ENCODE peak calls at places on chromosomes 13 and 19, in seven cellular contexts. Z, V, H, X, L, J and E are unnamed samples.

GRCh38 chr19:30699871-30700280 is 327.7 kb downstream of the ZNF536 start:
- DNase-seq in X (no peak), L (no peak), Z (no peak), H (no peak), J (no peak), V (no peak), E (no peak)

GRCh38 chr13:108425056-108425455 is 155.5 kb downstream of the TNFSF13B start:
- DNase-seq in V (no peak), J (no peak), L (no peak), X (no peak), H (no peak), Z (no peak), E (no peak)

GRCh38 chr13:112693831-112694497 is 4.1 kb downstream of the ATP11A start:
- DNase-seq in V (peak), J (no peak), H (no peak), L (no peak), Z (peak), X (peak), E (peak)

GRCh38 chr13:41694902-41695301 is 237.6 kb downstream of the RGCC start:
- DNase-seq in J (peak), V (peak), X (peak), Z (peak), H (no peak), L (peak), E (no peak)

GRCh38 chr13:28558567-28558966 is 63.6 kb upstream of the FLT1 start:
- DNase-seq in X (no peak), L (no peak), H (no peak), J (no peak), Z (peak), V (no peak), E (no peak)

GRCh38 chr13:40662866-40663265 is 3.6 kb downstream of the FOXO1 start:
- DNase-seq in J (no peak), L (no peak), Z (no peak), V (no peak), X (no peak), H (no peak), E (no peak)

GRCh38 chr19:15243236-15243957 is 11.1 kb upstream of the EPHX3 start:
- DNase-seq in J (no peak), H (no peak), L (no peak), V (no peak), X (no peak), Z (no peak), E (no peak)

GRCh38 chr13:28684257-28684656 is 25.3 kb downstream of the POMP start:
- DNase-seq in Z (no peak), J (no peak), L (no peak), X (no peak), V (no peak), H (no peak), E (no peak)

GRCh38 chr13:79866436-79866835 is 385.5 kb downstream of the NDFIP2 start:
- DNase-seq in J (no peak), H (no peak), X (no peak), Z (no peak), L (no peak), V (no peak), E (no peak)

GRCh38 chr19:17871032-17871877 is 490 bp upstream of the SLC5A5 start:
- DNase-seq in H (no peak), Z (no peak), J (no peak), L (no peak), V (no peak), X (no peak), E (no peak)

GRCh38 chr13:43432948-43433347 is 353.8 kb downstream of the ENOX1 start:
- DNase-seq in L (no peak), V (no peak), J (no peak), Z (no peak), X (no peak), H (no peak), E (no peak)

GRCh38 chr13:61905054-61905453 is 489.4 kb upstream of the PCDH20 start:
- DNase-seq in X (no peak), H (no peak), V (no peak), Z (no peak), J (no peak), L (no peak), E (no peak)

GRCh38 chr13:98158172-98158907 is 15.4 kb downstream of the FARP1 start:
- DNase-seq in H (no peak), V (no peak), L (no peak), X (no peak), J (no peak), Z (no peak), E (no peak)

GRCh38 chr13:108957369-108958012 is 328.1 kb downstream of the MYO16 start:
- DNase-seq in V (no peak), X (peak), Z (no peak), L (peak), J (peak), H (no peak), E (no peak)

GRCh38 chr13:111458739-111459138 is 138.3 kb downstream of the TEX29 start:
- DNase-seq in L (no peak), H (no peak), X (no peak), J (no peak), Z (no peak), V (no peak), E (no peak)

GRCh38 chr19:55632463-55632834 is 8.1 kb upstream of the ZNF784 start:
- DNase-seq in H (peak), X (peak), J (peak), V (peak), Z (peak), L (peak), E (peak)

GRCh38 chr19:19105365-19106060 is 32.8 kb downstream of the TMEM161A start:
- DNase-seq in V (peak), Z (peak), L (peak), X (no peak), J (peak), H (peak), E (peak)

GRCh38 chr19:10661946-10662345 is 7.8 kb downstream of the ILF3 start:
- DNase-seq in J (no peak), X (no peak), H (no peak), L (no peak), Z (no peak), V (no peak), E (no peak)

GRCh38 chr13:86946734-86947133 is 724.4 kb upstream of the SLITRK5 start:
- DNase-seq in J (no peak), V (no peak), Z (no peak), L (no peak), H (no peak), X (no peak), E (peak)

GRCh38 chr13:76879211-76879875 is 6.9 kb downstream of the KCTD12 start:
- DNase-seq in X (peak), V (peak), Z (peak), H (peak), L (no peak), J (peak), E (no peak)

GRCh38 chr13:99575376-99575775 is 74.1 kb downstream of the TM9SF2 start:
- DNase-seq in J (no peak), X (no peak), L (no peak), Z (no peak), H (no peak), V (no peak), E (no peak)

GRCh38 chr13:49297338-49297737 is 49.6 kb downstream of the CDADC1 start:
- DNase-seq in H (no peak), J (no peak), Z (no peak), V (no peak), L (no peak), X (no peak), E (no peak)

GRCh38 chr13:63948045-63948444 is 2532.4 kb upstream of the PCDH20 start:
- DNase-seq in Z (no peak), L (no peak), J (no peak), H (no peak), V (no peak), X (peak), E (no peak)

GRCh38 chr19:55703790-55704215 is 28.8 kb downstream of the EPN1 start:
- DNase-seq in X (no peak), L (peak), H (no peak), Z (no peak), J (no peak), V (peak), E (peak)

GRCh38 chr13:114325729-114326128 is 11.4 kb downstream of the CHAMP1 start:
- DNase-seq in Z (no peak), V (peak), H (no peak), L (no peak), X (no peak), J (no peak), E (no peak)

GRCh38 chr19:2590630-2591399 is 111.7 kb downstream of the GNG7 start:
- DNase-seq in J (no peak), H (no peak), L (no peak), Z (no peak), X (no peak), V (no peak), E (no peak)

GRCh38 chr13:43572601-43573360 is 214.0 kb downstream of the ENOX1 start:
- DNase-seq in J (no peak), H (no peak), L (no peak), X (peak), Z (no peak), V (no peak), E (no peak)

GRCh38 chr19:27966390-27966816 is 1246.5 kb downstream of the UQCRFS1 start:
- DNase-seq in X (no peak), Z (no peak), V (peak), H (no peak), J (no peak), L (no peak), E (no peak)

GRCh38 chr19:3365447-3366103 is 808 bp upstream of the NFIC start:
- DNase-seq in Z (peak), X (peak), L (peak), V (peak), H (peak), J (peak), E (peak)

GRCh38 chr19:29785955-29786589 is 25.7 kb upstream of the CCNE1 start:
- DNase-seq in L (peak), X (no peak), J (no peak), H (no peak), V (peak), Z (no peak), E (peak)

GRCh38 chr19:18846862-18847515 is 15.2 kb downstream of the UPF1 start:
- DNase-seq in H (peak), Z (peak), X (peak), J (peak), L (no peak), V (peak), E (peak)

GRCh38 chr13:99982021-99982740 is 597 bp downstream of the ZIC2 start:
- DNase-seq in V (peak), L (no peak), J (no peak), Z (no peak), H (no peak), X (no peak), E (peak)

GRCh38 chr19:47231215-47232054 is 436 bp upstream of the BBC3 start:
- DNase-seq in L (no peak), V (peak), H (peak), J (peak), X (peak), Z (peak), E (peak)

GRCh38 chr13:99307648-99308339 is 595 bp upstream of the GPR183 start:
- DNase-seq in H (no peak), J (no peak), L (no peak), V (peak), Z (peak), X (peak), E (peak)

GRCh38 chr19:4350726-4351125 is 7.4 kb downstream of the MPND start:
- DNase-seq in J (no peak), X (no peak), V (no peak), L (no peak), H (no peak), Z (no peak), E (no peak)

GRCh38 chr19:38850976-38851621 is 1.3 kb upstream of the HNRNPL start:
- DNase-seq in V (no peak), L (no peak), X (no peak), H (no peak), Z (peak), J (peak), E (peak)

GRCh38 chr19:38849746-38850230 is at the start of gene HNRNPL:
- DNase-seq in L (no peak), V (no peak), X (no peak), J (no peak), H (no peak), Z (peak), E (peak)

GRCh38 chr19:38851622-38852230 is 1.9 kb upstream of the HNRNPL start:
- DNase-seq in J (peak), H (peak), L (peak), Z (peak), V (peak), X (peak), E (peak)

GRCh38 chr19:38849147-38849745 is 540 bp downstream of the HNRNPL start:
- DNase-seq in X (peak), Z (peak), H (peak), J (peak), V (peak), L (peak), E (peak)

DNA sequence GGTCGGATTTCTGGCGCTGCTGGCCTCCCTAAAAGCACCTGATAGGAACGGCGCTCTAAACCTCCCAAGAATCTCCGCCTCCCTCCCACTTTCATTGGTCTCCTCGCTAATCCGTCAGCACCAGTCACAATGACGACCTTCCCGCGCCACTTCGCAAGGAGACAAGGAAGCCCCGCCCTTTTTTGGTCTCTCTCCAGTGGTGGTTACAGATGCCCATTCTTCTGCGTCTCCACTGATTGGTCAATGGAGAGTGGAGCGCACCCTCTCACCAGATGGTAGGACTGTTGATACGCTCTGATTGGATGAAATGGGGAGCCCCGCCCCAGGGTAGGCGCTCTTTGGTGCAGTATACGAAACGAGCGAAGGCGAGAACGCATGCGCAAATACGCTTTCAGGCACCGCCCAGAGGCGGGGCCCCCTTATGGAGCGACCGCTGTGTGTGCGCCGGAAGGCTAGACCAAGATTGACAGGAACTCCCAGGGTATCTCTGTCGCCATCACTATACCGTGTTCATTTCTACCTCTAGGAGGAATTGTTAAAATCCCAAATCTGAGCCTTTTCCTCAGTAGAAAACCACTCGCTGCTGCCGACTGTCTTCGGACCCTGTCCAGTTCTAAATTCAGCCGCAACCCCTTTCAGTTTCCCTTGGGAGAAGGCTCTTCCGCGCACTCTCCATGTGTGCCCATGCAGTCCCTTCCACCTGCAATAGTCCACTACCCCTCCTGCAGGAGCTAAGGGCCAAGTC is 617 bp upstream of the HNRNPL start:
- DNase-seq in J (peak), X (peak), H (peak), L (peak), V (peak), Z (peak), E (peak)
- TF ChIP-seq POLR2A in J (peak), X (peak), H (peak), L (peak), V (peak), Z (peak), E (peak)

DNA sequence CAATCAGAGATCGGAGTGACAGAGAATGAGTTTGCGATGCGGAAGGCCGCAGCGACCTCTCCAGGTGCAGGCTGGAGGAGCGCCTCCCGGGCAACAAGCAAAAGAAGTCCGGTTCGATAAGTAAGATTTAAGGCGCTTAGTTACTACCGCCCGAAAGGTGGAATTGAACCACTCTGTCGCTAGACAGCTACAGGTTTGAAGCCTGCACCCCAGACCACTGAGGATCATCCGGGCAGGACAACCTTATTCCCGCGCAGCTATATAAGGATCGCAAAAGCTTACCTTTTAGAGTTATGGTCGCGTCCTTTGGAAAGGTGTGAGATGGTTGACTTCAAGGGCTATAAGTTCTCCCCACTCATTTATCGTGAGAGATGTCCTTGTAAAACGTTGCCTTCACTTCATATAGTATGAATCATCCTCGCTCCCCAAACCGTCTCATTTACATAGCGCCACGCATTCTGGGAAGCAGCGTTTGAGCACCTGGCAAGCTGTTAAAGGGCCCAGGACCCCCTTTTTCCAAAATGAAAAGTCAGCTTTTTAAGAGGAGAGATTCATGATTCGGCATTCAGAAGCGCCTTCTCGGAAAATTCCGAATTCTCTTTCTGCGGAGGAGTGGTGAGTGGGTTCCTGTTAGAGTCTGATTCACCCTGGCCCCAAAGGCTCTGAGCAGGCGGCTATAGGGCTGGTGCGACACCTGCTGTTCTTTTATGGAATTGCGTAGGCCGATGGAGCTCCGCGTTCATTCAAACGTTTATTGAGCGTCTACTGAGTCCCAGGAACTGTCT is 10.8 kb downstream of the FOSB start:
- DNase-seq in V (peak), X (peak), H (peak), Z (peak), L (peak), J (peak), E (peak)
- TF ChIP-seq POLR2A in V (no peak), X (no peak), H (no peak), Z (peak), L (peak), J (no peak), E (peak)

GRCh38 chr19:6587093-6587820 is 3.7 kb downstream of the CD70 start:
- DNase-seq in L (no peak), X (no peak), J (no peak), V (no peak), Z (no peak), H (no peak), E (no peak)

GRCh38 chr19:6589711-6590457 is 1.1 kb downstream of the CD70 start:
- DNase-seq in V (peak), J (no peak), Z (no peak), X (no peak), H (no peak), L (no peak), E (no peak)

GRCh38 chr19:6587998-6588507 is 2.9 kb downstream of the CD70 start:
- DNase-seq in H (no peak), X (no peak), Z (no peak), J (no peak), V (no peak), L (no peak), E (no peak)

GRCh38 chr19:6590458-6591319 is at the start of gene CD70:
- DNase-seq in L (no peak), J (no peak), X (no peak), Z (no peak), H (no peak), V (peak), E (no peak)

GRCh38 chr19:6588508-6589345 is 2.2 kb downstream of the CD70 start:
- DNase-seq in Z (no peak), H (no peak), L (no peak), V (peak), X (no peak), J (no peak), E (no peak)
- TF ChIP-seq POLR2A in Z (no peak), H (no peak), L (no peak), V (no peak), X (no peak), J (no peak), E (no peak)

GRCh38 chr19:49585023-49585422 is 3.9 kb downstream of the PRRG2 start:
- DNase-seq in H (no peak), L (no peak), X (no peak), Z (no peak), V (no peak), J (no peak), E (no peak)
- TF ChIP-seq POLR2A in H (no peak), L (no peak), X (no peak), Z (no peak), V (no peak), J (no peak), E (no peak)

GRCh38 chr19:33301011-33301899 is 1.1 kb downstream of the CEBPA start:
- DNase-seq in V (peak), J (no peak), X (no peak), Z (no peak), L (no peak), H (no peak), E (no peak)
- TF ChIP-seq POLR2A in V (no peak), J (no peak), X (no peak), Z (no peak), L (no peak), H (no peak), E (no peak)

GRCh38 chr13:71865858-71866172 is 1.2 kb downstream of the DACH1 start:
- DNase-seq in J (peak), Z (no peak), X (no peak), H (no peak), V (peak), L (no peak), E (peak)

GRCh38 chr13:71863249-71863648 is 3.8 kb downstream of the DACH1 start:
- DNase-seq in V (no peak), L (no peak), Z (no peak), J (no peak), X (no peak), H (no peak), E (no peak)

GRCh38 chr13:71864981-71865857 is 1.8 kb downstream of the DACH1 start:
- DNase-seq in J (peak), L (no peak), H (no peak), X (no peak), V (peak), Z (peak), E (peak)

GRCh38 chr13:71866173-71867091 is 572 bp downstream of the DACH1 start:
- DNase-seq in X (no peak), V (peak), H (no peak), Z (peak), J (peak), L (no peak), E (peak)

GRCh38 chr13:71864094-71864980 is 2.7 kb downstream of the DACH1 start:
- DNase-seq in V (peak), J (peak), H (peak), L (no peak), Z (peak), X (no peak), E (peak)
- TF ChIP-seq POLR2A in V (peak), J (peak), H (no peak), L (no peak), Z (peak), X (no peak), E (no peak)

GRCh38 chr19:41808663-41809566 is 12.5 kb downstream of the CEACAM3 start:
- DNase-seq in Z (peak), J (no peak), V (peak), L (no peak), H (no peak), X (no peak), E (no peak)

GRCh38 chr19:41813911-41814310 is 17.5 kb downstream of the CEACAM3 start:
- DNase-seq in H (no peak), J (no peak), V (no peak), Z (no peak), X (no peak), L (no peak), E (no peak)

GRCh38 chr19:41811036-41811435 is 14.6 kb downstream of the CEACAM3 start:
- DNase-seq in L (no peak), X (no peak), V (peak), J (no peak), H (no peak), Z (peak), E (no peak)

GRCh38 chr19:41810301-41810700 is 13.9 kb downstream of the CEACAM3 start:
- DNase-seq in Z (no peak), X (no peak), H (no peak), V (no peak), J (no peak), L (no peak), E (no peak)

DNA sequence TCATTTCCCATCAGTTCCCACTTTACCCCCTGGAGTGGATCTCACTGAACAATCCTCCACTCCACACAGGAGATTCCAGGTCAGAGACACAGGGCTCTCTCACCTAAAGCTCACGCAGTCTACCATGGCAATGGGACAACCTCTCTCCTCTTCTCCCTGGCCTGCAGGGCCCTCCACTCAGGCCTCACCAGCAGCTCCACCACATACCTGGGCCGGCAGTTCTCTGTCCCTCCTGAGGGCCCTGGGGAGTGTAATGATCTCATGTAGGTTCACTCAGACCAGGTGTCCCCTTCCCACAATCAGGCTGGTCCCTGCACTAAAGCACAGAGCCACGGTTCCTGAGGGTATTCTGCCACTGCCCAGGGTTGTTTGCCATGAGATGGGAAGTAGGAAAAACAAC is 15.6 kb downstream of the CEACAM3 start:
- DNase-seq in X (no peak), J (no peak), V (no peak), L (no peak), Z (no peak), H (no peak), E (no peak)
- TF ChIP-seq POLR2A in X (no peak), J (no peak), V (no peak), L (no peak), Z (no peak), H (no peak), E (no peak)